ENCODE peak calls at places on chromosomes 3 and 15, in nine cellular contexts. One of them, this sample, is unnamed.

GRCh38 chr3:193563999-193564398 is 9.3 kb upstream of the ATP13A4 start:
- DNase-seq in coronary artery: no peak
- DNase-seq in foreskin fibroblast: no peak
- DNase-seq in GM12865: peak
- DNase-seq in lower leg skin: no peak
- DNase-seq in BJ: no peak
- DNase-seq in fibroblast of lung: no peak
- DNase-seq in fibroblast of the aortic adventitia: no peak
- DNase-seq in IMR-90: no peak
- DNase-seq in this sample: no peak

GRCh38 chr3:126463521-126463920 is 12.2 kb downstream of the ZXDC start:
- DNase-seq in coronary artery: no peak
- DNase-seq in foreskin fibroblast: no peak
- DNase-seq in GM12865: no peak
- DNase-seq in lower leg skin: no peak
- DNase-seq in BJ: no peak
- DNase-seq in fibroblast of lung: no peak
- DNase-seq in fibroblast of the aortic adventitia: no peak
- DNase-seq in IMR-90: no peak
- DNase-seq in this sample: no peak

GRCh38 chr3:13771496-13771895 is 108.4 kb downstream of the WNT7A start:
- DNase-seq in coronary artery: peak
- DNase-seq in foreskin fibroblast: no peak
- DNase-seq in GM12865: no peak
- DNase-seq in lower leg skin: peak
- DNase-seq in BJ: no peak
- DNase-seq in fibroblast of lung: no peak
- DNase-seq in fibroblast of the aortic adventitia: no peak
- DNase-seq in IMR-90: no peak
- DNase-seq in this sample: no peak

GRCh38 chr3:186099178-186099577 is 9.7 kb downstream of the ETV5 start:
- DNase-seq in coronary artery: no peak
- DNase-seq in foreskin fibroblast: peak
- DNase-seq in GM12865: no peak
- DNase-seq in lower leg skin: peak
- DNase-seq in BJ: no peak
- DNase-seq in fibroblast of lung: peak
- DNase-seq in fibroblast of the aortic adventitia: peak
- DNase-seq in IMR-90: peak
- DNase-seq in this sample: no peak

GRCh38 chr3:128260275-128260674 is 107.0 kb downstream of the EEFSEC start:
- DNase-seq in coronary artery: no peak
- DNase-seq in foreskin fibroblast: no peak
- DNase-seq in GM12865: no peak
- DNase-seq in lower leg skin: no peak
- DNase-seq in BJ: no peak
- DNase-seq in fibroblast of lung: no peak
- DNase-seq in fibroblast of the aortic adventitia: no peak
- DNase-seq in IMR-90: no peak
- DNase-seq in this sample: no peak

GRCh38 chr3:45055032-45055410 is 28.9 kb downstream of the CLEC3B start:
- DNase-seq in coronary artery: no peak
- DNase-seq in foreskin fibroblast: peak
- DNase-seq in GM12865: no peak
- DNase-seq in lower leg skin: no peak
- DNase-seq in BJ: peak
- DNase-seq in fibroblast of lung: peak
- DNase-seq in fibroblast of the aortic adventitia: peak
- DNase-seq in IMR-90: peak
- DNase-seq in this sample: no peak

GRCh38 chr15:23447107-23447500 is at the start of gene GOLGA6L2:
- DNase-seq in coronary artery: no peak
- DNase-seq in foreskin fibroblast: no peak
- DNase-seq in GM12865: peak
- DNase-seq in lower leg skin: no peak
- DNase-seq in BJ: no peak
- DNase-seq in fibroblast of lung: no peak
- DNase-seq in fibroblast of the aortic adventitia: no peak
- DNase-seq in IMR-90: no peak
- DNase-seq in this sample: no peak

GRCh38 chr3:142098974-142099373 is 50.4 kb downstream of the TFDP2 start:
- DNase-seq in coronary artery: no peak
- DNase-seq in foreskin fibroblast: no peak
- DNase-seq in GM12865: no peak
- DNase-seq in lower leg skin: no peak
- DNase-seq in BJ: no peak
- DNase-seq in fibroblast of lung: no peak
- DNase-seq in fibroblast of the aortic adventitia: no peak
- DNase-seq in IMR-90: peak
- DNase-seq in this sample: no peak

GRCh38 chr15:68389936-68390790 is 41.8 kb downstream of the ITGA11 start:
- DNase-seq in coronary artery: peak
- DNase-seq in foreskin fibroblast: peak
- DNase-seq in GM12865: peak
- DNase-seq in lower leg skin: peak
- DNase-seq in BJ: no peak
- DNase-seq in fibroblast of lung: peak
- DNase-seq in fibroblast of the aortic adventitia: peak
- DNase-seq in IMR-90: peak
- DNase-seq in this sample: no peak

GRCh38 chr3:22392286-22392685 is 641.3 kb upstream of the ZNF385D start:
- DNase-seq in coronary artery: no peak
- DNase-seq in foreskin fibroblast: no peak
- DNase-seq in GM12865: no peak
- DNase-seq in lower leg skin: no peak
- DNase-seq in BJ: no peak
- DNase-seq in fibroblast of lung: no peak
- DNase-seq in fibroblast of the aortic adventitia: no peak
- DNase-seq in IMR-90: no peak
- DNase-seq in this sample: no peak

GRCh38 chr3:28022916-28023315 is 218.5 kb upstream of the CMC1 start:
- DNase-seq in coronary artery: no peak
- DNase-seq in foreskin fibroblast: no peak
- DNase-seq in GM12865: no peak
- DNase-seq in lower leg skin: no peak
- DNase-seq in BJ: no peak
- DNase-seq in fibroblast of lung: no peak
- DNase-seq in fibroblast of the aortic adventitia: no peak
- DNase-seq in IMR-90: no peak
- DNase-seq in this sample: no peak

GRCh38 chr3:110736332-110736731 is 335.3 kb upstream of the NECTIN3 start:
- DNase-seq in coronary artery: no peak
- DNase-seq in foreskin fibroblast: no peak
- DNase-seq in GM12865: peak
- DNase-seq in lower leg skin: no peak
- DNase-seq in BJ: no peak
- DNase-seq in fibroblast of lung: no peak
- DNase-seq in fibroblast of the aortic adventitia: no peak
- DNase-seq in IMR-90: no peak
- DNase-seq in this sample: no peak

GRCh38 chr15:52146776-52147175 is 34.2 kb upstream of the BCL2L10 start:
- DNase-seq in coronary artery: no peak
- DNase-seq in foreskin fibroblast: peak
- DNase-seq in GM12865: no peak
- DNase-seq in lower leg skin: no peak
- DNase-seq in BJ: no peak
- DNase-seq in fibroblast of lung: peak
- DNase-seq in fibroblast of the aortic adventitia: peak
- DNase-seq in IMR-90: peak
- DNase-seq in this sample: no peak

GRCh38 chr3:104102386-104102785 is 1264.3 kb upstream of the ALCAM start:
- DNase-seq in coronary artery: no peak
- DNase-seq in foreskin fibroblast: no peak
- DNase-seq in GM12865: peak
- DNase-seq in lower leg skin: no peak
- DNase-seq in BJ: no peak
- DNase-seq in fibroblast of lung: peak
- DNase-seq in fibroblast of the aortic adventitia: peak
- DNase-seq in IMR-90: peak
- DNase-seq in this sample: peak

GRCh38 chr3:95813261-95813660 is 1001.1 kb upstream of the EPHA6 start:
- DNase-seq in coronary artery: no peak
- DNase-seq in foreskin fibroblast: no peak
- DNase-seq in GM12865: no peak
- DNase-seq in lower leg skin: no peak
- DNase-seq in BJ: no peak
- DNase-seq in fibroblast of lung: peak
- DNase-seq in fibroblast of the aortic adventitia: peak
- DNase-seq in IMR-90: no peak
- DNase-seq in this sample: no peak

GRCh38 chr15:62847900-62848489 is 194.6 kb upstream of the TPM1 start:
- DNase-seq in coronary artery: no peak
- DNase-seq in foreskin fibroblast: peak
- DNase-seq in GM12865: peak
- DNase-seq in lower leg skin: peak
- DNase-seq in BJ: no peak
- DNase-seq in fibroblast of lung: peak
- DNase-seq in fibroblast of the aortic adventitia: peak
- DNase-seq in IMR-90: peak
- DNase-seq in this sample: no peak

GRCh38 chr3:54630111-54630623 is 297.7 kb downstream of the LRTM1 start:
- DNase-seq in coronary artery: no peak
- DNase-seq in foreskin fibroblast: no peak
- DNase-seq in GM12865: no peak
- DNase-seq in lower leg skin: peak
- DNase-seq in BJ: no peak
- DNase-seq in fibroblast of lung: no peak
- DNase-seq in fibroblast of the aortic adventitia: no peak
- DNase-seq in IMR-90: no peak
- DNase-seq in this sample: no peak

GRCh38 chr15:65666257-65666656 is 44.5 kb downstream of the SLC24A1 start:
- DNase-seq in coronary artery: no peak
- DNase-seq in foreskin fibroblast: peak
- DNase-seq in GM12865: no peak
- DNase-seq in lower leg skin: no peak
- DNase-seq in BJ: peak
- DNase-seq in fibroblast of lung: peak
- DNase-seq in fibroblast of the aortic adventitia: peak
- DNase-seq in IMR-90: peak
- DNase-seq in this sample: peak

GRCh38 chr3:64244011-64244942 is 19.0 kb upstream of the PRICKLE2 start:
- DNase-seq in coronary artery: no peak
- DNase-seq in foreskin fibroblast: no peak
- DNase-seq in GM12865: peak
- DNase-seq in lower leg skin: no peak
- DNase-seq in BJ: no peak
- DNase-seq in fibroblast of lung: no peak
- DNase-seq in fibroblast of the aortic adventitia: no peak
- DNase-seq in IMR-90: no peak
- DNase-seq in this sample: no peak

GRCh38 chr15:88624156-88624970 is 3.2 kb downstream of the AEN start:
- DNase-seq in coronary artery: no peak
- DNase-seq in foreskin fibroblast: no peak
- DNase-seq in GM12865: peak
- DNase-seq in lower leg skin: peak
- DNase-seq in BJ: no peak
- DNase-seq in fibroblast of lung: peak
- DNase-seq in fibroblast of the aortic adventitia: peak
- DNase-seq in IMR-90: peak
- DNase-seq in this sample: no peak
- H3K4me3 ChIP-seq in coronary artery: peak
- H3K4me3 ChIP-seq in foreskin fibroblast: peak
- H3K4me3 ChIP-seq in GM12865: peak
- H3K4me3 ChIP-seq in lower leg skin: no peak
- H3K4me3 ChIP-seq in BJ: no peak
- H3K4me3 ChIP-seq in fibroblast of lung: no peak
- H3K4me3 ChIP-seq in fibroblast of the aortic adventitia: peak
- H3K4me3 ChIP-seq in IMR-90: no peak
- H3K4me3 ChIP-seq in this sample: no peak

GRCh38 chr3:53230041-53230621 is 25.7 kb downstream of the TKT start:
- DNase-seq in coronary artery: no peak
- DNase-seq in foreskin fibroblast: no peak
- DNase-seq in GM12865: no peak
- DNase-seq in lower leg skin: no peak
- DNase-seq in BJ: no peak
- DNase-seq in fibroblast of lung: no peak
- DNase-seq in fibroblast of the aortic adventitia: no peak
- DNase-seq in IMR-90: no peak
- DNase-seq in this sample: no peak
- TF ChIP-seq CTCF in coronary artery: no peak
- TF ChIP-seq CTCF in foreskin fibroblast: peak
- TF ChIP-seq CTCF in GM12865: peak
- TF ChIP-seq CTCF in lower leg skin: no peak
- TF ChIP-seq CTCF in BJ: no peak
- TF ChIP-seq CTCF in fibroblast of lung: no peak
- TF ChIP-seq CTCF in fibroblast of the aortic adventitia: no peak
- TF ChIP-seq CTCF in IMR-90: no peak
- TF ChIP-seq CTCF in this sample: no peak

DNA sequence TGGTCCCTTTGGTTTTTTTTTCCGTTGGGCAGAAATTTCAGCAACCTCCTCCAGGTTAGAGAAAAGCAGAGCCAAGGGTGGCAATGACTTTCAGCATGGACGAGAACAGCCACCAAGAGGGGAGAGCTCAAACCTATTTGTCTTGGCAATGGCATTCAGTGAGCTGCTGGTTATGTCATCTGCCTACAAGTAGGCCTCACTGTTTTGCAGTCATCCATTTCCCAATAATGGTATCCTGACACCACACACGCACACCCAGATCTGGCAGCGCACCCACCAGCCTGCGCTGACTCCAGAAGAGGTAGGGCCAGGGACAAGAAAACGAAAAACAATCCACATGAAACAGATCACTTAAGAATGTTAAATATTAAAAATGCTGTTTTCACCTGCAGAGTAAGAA is 92.3 kb downstream of the MAGI1 start:
- DNase-seq in coronary artery: no peak
- DNase-seq in foreskin fibroblast: no peak
- DNase-seq in GM12865: no peak
- DNase-seq in lower leg skin: no peak
- DNase-seq in BJ: no peak
- DNase-seq in fibroblast of lung: peak
- DNase-seq in fibroblast of the aortic adventitia: peak
- DNase-seq in IMR-90: peak
- DNase-seq in this sample: no peak
- H3K4me3 ChIP-seq in coronary artery: no peak
- H3K4me3 ChIP-seq in foreskin fibroblast: no peak
- H3K4me3 ChIP-seq in GM12865: no peak
- H3K4me3 ChIP-seq in lower leg skin: no peak
- H3K4me3 ChIP-seq in BJ: no peak
- H3K4me3 ChIP-seq in fibroblast of lung: no peak
- H3K4me3 ChIP-seq in fibroblast of the aortic adventitia: no peak
- H3K4me3 ChIP-seq in IMR-90: no peak
- H3K4me3 ChIP-seq in this sample: no peak

DNA sequence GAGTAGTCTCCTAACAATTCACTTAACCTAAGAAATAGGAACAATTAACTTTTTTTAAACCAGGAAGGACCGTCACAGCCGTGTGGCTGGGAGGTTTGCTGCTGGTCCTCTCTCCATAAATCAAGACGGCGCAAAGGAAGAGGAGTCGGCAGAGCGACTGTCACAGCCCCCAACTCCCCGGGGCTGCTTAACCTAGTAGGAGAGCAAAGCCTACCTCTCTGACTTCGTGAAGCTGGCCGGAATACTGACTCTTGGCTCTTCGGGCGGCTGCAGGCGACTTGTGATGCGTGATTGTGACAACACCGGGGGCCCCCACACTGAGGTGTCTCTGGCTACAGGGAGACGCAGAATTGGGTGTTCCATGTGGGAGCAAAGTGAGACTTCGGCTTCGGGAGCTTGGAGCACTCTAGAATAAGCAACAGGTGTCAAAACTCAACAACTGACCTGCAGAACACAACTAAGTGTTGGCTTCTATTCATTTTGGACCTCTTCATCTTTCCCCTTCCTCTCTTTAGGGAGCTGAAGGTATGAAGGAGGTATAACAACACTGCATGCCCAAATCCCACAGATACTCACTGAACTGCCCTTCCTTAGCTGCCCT is 151.1 kb downstream of the OSBPL10 start:
- DNase-seq in coronary artery: no peak
- DNase-seq in foreskin fibroblast: no peak
- DNase-seq in GM12865: no peak
- DNase-seq in lower leg skin: no peak
- DNase-seq in BJ: no peak
- DNase-seq in fibroblast of lung: no peak
- DNase-seq in fibroblast of the aortic adventitia: no peak
- DNase-seq in IMR-90: no peak
- DNase-seq in this sample: no peak
- TF ChIP-seq CTCF in coronary artery: no peak
- TF ChIP-seq CTCF in foreskin fibroblast: no peak
- TF ChIP-seq CTCF in GM12865: no peak
- TF ChIP-seq CTCF in lower leg skin: no peak
- TF ChIP-seq CTCF in BJ: no peak
- TF ChIP-seq CTCF in fibroblast of lung: no peak
- TF ChIP-seq CTCF in fibroblast of the aortic adventitia: no peak
- TF ChIP-seq CTCF in IMR-90: no peak
- TF ChIP-seq CTCF in this sample: no peak